ENCODE peak calls at places on chromosomes 4 and X, in nine cellular contexts. One of them, this sample, is unnamed.

GRCh38 chr4:111959202-111959601 is 186.1 kb upstream of the FAM241A start:
- DNase-seq in substantia nigra: no peak
- DNase-seq in heart right ventricle: no peak
- DNase-seq in epithelial cell of prostate: no peak
- DNase-seq in ascending aorta: no peak
- DNase-seq in coronary artery: no peak
- DNase-seq in hepatocyte: peak; percentile 44
- DNase-seq in SK-N-SH: no peak
- DNase-seq in trophoblast cell: peak; percentile 47
- DNase-seq in this sample: no peak

GRCh38 chrX:150007356-150007755 is 69.1 kb upstream of the EOLA2 start:
- DNase-seq in coronary artery: no peak
- DNase-seq in SK-N-SH: no peak
- DNase-seq in hepatocyte: no peak
- DNase-seq in trophoblast cell: no peak
- DNase-seq in ascending aorta: no peak
- DNase-seq in epithelial cell of prostate: no peak
- DNase-seq in heart right ventricle: no peak
- DNase-seq in substantia nigra: no peak
- DNase-seq in this sample: no peak

GRCh38 chrX:47241201-47242011 is 8.6 kb downstream of the USP11 start:
- DNase-seq in heart right ventricle: no peak
- DNase-seq in ascending aorta: peak; percentile 56
- DNase-seq in hepatocyte: no peak
- DNase-seq in coronary artery: peak; percentile 41
- DNase-seq in trophoblast cell: no peak
- DNase-seq in SK-N-SH: no peak
- DNase-seq in epithelial cell of prostate: no peak
- DNase-seq in substantia nigra: no peak
- DNase-seq in this sample: no peak

GRCh38 chrX:42096262-42096939 is 173.0 kb upstream of the CASK start:
- DNase-seq in heart right ventricle: peak; percentile 2
- DNase-seq in trophoblast cell: peak; percentile 84
- DNase-seq in hepatocyte: peak; percentile 77
- DNase-seq in substantia nigra: no peak
- DNase-seq in SK-N-SH: no peak
- DNase-seq in ascending aorta: peak; percentile 74
- DNase-seq in coronary artery: peak; percentile 81
- DNase-seq in epithelial cell of prostate: peak; percentile 3
- DNase-seq in this sample: no peak

GRCh38 chr4:148216866-148217814 is 225.1 kb downstream of the NR3C2 start:
- DNase-seq in SK-N-SH: no peak
- DNase-seq in epithelial cell of prostate: no peak
- DNase-seq in substantia nigra: no peak
- DNase-seq in heart right ventricle: no peak
- DNase-seq in ascending aorta: no peak
- DNase-seq in coronary artery: no peak
- DNase-seq in hepatocyte: no peak
- DNase-seq in trophoblast cell: no peak
- DNase-seq in this sample: no peak

GRCh38 chrX:107978707-107979307 is 3.4 kb downstream of the TEX13B start:
- DNase-seq in ascending aorta: no peak
- DNase-seq in coronary artery: no peak
- DNase-seq in SK-N-SH: peak; percentile 11
- DNase-seq in epithelial cell of prostate: no peak
- DNase-seq in substantia nigra: no peak
- DNase-seq in hepatocyte: peak; percentile 21
- DNase-seq in heart right ventricle: no peak
- DNase-seq in trophoblast cell: peak; percentile 41
- DNase-seq in this sample: no peak

GRCh38 chr4:6724461-6725111 is 8.6 kb downstream of the BLOC1S4 start:
- DNase-seq in SK-N-SH: no peak
- DNase-seq in epithelial cell of prostate: no peak
- DNase-seq in substantia nigra: peak; percentile 68
- DNase-seq in coronary artery: no peak
- DNase-seq in heart right ventricle: no peak
- DNase-seq in trophoblast cell: peak; percentile 58
- DNase-seq in hepatocyte: no peak
- DNase-seq in ascending aorta: no peak
- DNase-seq in this sample: no peak

GRCh38 chrX:30577362-30577961 is at the start of gene TASL:
- DNase-seq in substantia nigra: no peak
- DNase-seq in coronary artery: no peak
- DNase-seq in hepatocyte: no peak
- DNase-seq in epithelial cell of prostate: no peak
- DNase-seq in ascending aorta: no peak
- DNase-seq in heart right ventricle: no peak
- DNase-seq in SK-N-SH: no peak
- DNase-seq in trophoblast cell: no peak
- DNase-seq in this sample: no peak

GRCh38 chr4:153676984-153677383 is 7.1 kb upstream of the TLR2 start:
- DNase-seq in epithelial cell of prostate: peak; percentile 75
- DNase-seq in ascending aorta: no peak
- DNase-seq in coronary artery: no peak
- DNase-seq in substantia nigra: no peak
- DNase-seq in heart right ventricle: no peak
- DNase-seq in hepatocyte: no peak
- DNase-seq in trophoblast cell: peak; percentile 32
- DNase-seq in SK-N-SH: no peak
- DNase-seq in this sample: no peak

GRCh38 chrX:10615931-10616780 is 4.2 kb downstream of the MID1 start:
- DNase-seq in trophoblast cell: peak; percentile 74
- DNase-seq in coronary artery: no peak
- DNase-seq in SK-N-SH: peak; percentile 67
- DNase-seq in epithelial cell of prostate: no peak
- DNase-seq in ascending aorta: no peak
- DNase-seq in heart right ventricle: peak; percentile 11
- DNase-seq in substantia nigra: peak; percentile 25
- DNase-seq in hepatocyte: peak; percentile 61
- DNase-seq in this sample: no peak

GRCh38 chrX:10620121-10620699 is at the start of gene MID1:
- DNase-seq in SK-N-SH: peak; percentile 78
- DNase-seq in substantia nigra: peak; percentile 17
- DNase-seq in ascending aorta: peak; percentile 81
- DNase-seq in hepatocyte: peak; percentile 78
- DNase-seq in coronary artery: peak; percentile 76
- DNase-seq in heart right ventricle: peak; percentile 64
- DNase-seq in epithelial cell of prostate: no peak
- DNase-seq in trophoblast cell: peak; percentile 58
- DNase-seq in this sample: peak; percentile 13

GRCh38 chr4:69322055-69322454 is 41.8 kb downstream of the UGT2B28 start:
- DNase-seq in ascending aorta: no peak
- DNase-seq in trophoblast cell: no peak
- DNase-seq in substantia nigra: no peak
- DNase-seq in coronary artery: no peak
- DNase-seq in epithelial cell of prostate: peak; percentile 14
- DNase-seq in hepatocyte: no peak
- DNase-seq in SK-N-SH: no peak
- DNase-seq in heart right ventricle: no peak
- DNase-seq in this sample: no peak

GRCh38 chr4:40202474-40202873 is 5.6 kb downstream of the RHOH start:
- DNase-seq in heart right ventricle: no peak
- DNase-seq in coronary artery: no peak
- DNase-seq in hepatocyte: no peak
- DNase-seq in ascending aorta: no peak
- DNase-seq in trophoblast cell: no peak
- DNase-seq in substantia nigra: no peak
- DNase-seq in epithelial cell of prostate: no peak
- DNase-seq in SK-N-SH: no peak
- DNase-seq in this sample: no peak

GRCh38 chr4:5967783-5968182 is 50.4 kb downstream of the C4orf50 start:
- DNase-seq in substantia nigra: no peak
- DNase-seq in trophoblast cell: no peak
- DNase-seq in ascending aorta: no peak
- DNase-seq in heart right ventricle: no peak
- DNase-seq in epithelial cell of prostate: no peak
- DNase-seq in hepatocyte: no peak
- DNase-seq in SK-N-SH: no peak
- DNase-seq in coronary artery: peak; percentile 58
- DNase-seq in this sample: no peak

GRCh38 chr4:20354120-20354519 is 102.4 kb downstream of the SLIT2 start:
- DNase-seq in substantia nigra: no peak
- DNase-seq in SK-N-SH: no peak
- DNase-seq in hepatocyte: no peak
- DNase-seq in epithelial cell of prostate: no peak
- DNase-seq in trophoblast cell: no peak
- DNase-seq in coronary artery: no peak
- DNase-seq in heart right ventricle: no peak
- DNase-seq in ascending aorta: no peak
- DNase-seq in this sample: no peak

GRCh38 chrX:13220916-13221315 is 98.9 kb downstream of the ATXN3L start:
- DNase-seq in hepatocyte: peak; percentile 32
- DNase-seq in heart right ventricle: no peak
- DNase-seq in trophoblast cell: no peak
- DNase-seq in epithelial cell of prostate: peak; percentile 68
- DNase-seq in SK-N-SH: no peak
- DNase-seq in substantia nigra: no peak
- DNase-seq in ascending aorta: no peak
- DNase-seq in coronary artery: no peak
- DNase-seq in this sample: no peak

GRCh38 chr4:142953171-142953570 is 107.1 kb upstream of the INPP4B start:
- DNase-seq in epithelial cell of prostate: no peak
- DNase-seq in trophoblast cell: no peak
- DNase-seq in hepatocyte: no peak
- DNase-seq in SK-N-SH: no peak
- DNase-seq in heart right ventricle: no peak
- DNase-seq in coronary artery: no peak
- DNase-seq in ascending aorta: no peak
- DNase-seq in substantia nigra: no peak
- DNase-seq in this sample: no peak

GRCh38 chr4:122364700-122365404 is 14.0 kb upstream of the ADAD1 start:
- DNase-seq in heart right ventricle: no peak
- DNase-seq in hepatocyte: peak; percentile 6
- DNase-seq in epithelial cell of prostate: no peak
- DNase-seq in SK-N-SH: no peak
- DNase-seq in substantia nigra: no peak
- DNase-seq in coronary artery: no peak
- DNase-seq in ascending aorta: no peak
- DNase-seq in trophoblast cell: peak; percentile 29
- DNase-seq in this sample: no peak

DNA sequence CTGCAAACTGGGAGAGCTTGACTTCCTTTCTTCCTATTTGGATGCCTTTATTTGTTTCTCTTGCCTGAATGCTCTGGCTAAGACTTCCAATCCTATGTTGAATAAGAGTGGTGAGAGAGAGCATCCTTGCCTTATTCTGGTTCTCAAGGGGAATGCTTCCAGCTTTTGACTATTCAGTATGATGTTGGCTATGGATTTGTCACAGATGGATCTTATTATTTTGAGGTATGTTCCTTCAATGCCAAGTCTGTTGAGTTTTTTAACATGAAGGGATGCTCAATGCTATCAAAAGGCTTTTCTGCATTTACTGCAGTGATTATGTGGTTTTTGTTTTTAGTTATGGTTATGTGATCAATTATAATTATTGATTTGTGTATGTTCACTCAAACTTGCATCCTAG is 2144.6 kb upstream of the TENM3 start:
- DNase-seq in SK-N-SH: no peak
- DNase-seq in coronary artery: no peak
- DNase-seq in substantia nigra: no peak
- DNase-seq in trophoblast cell: no peak
- DNase-seq in heart right ventricle: no peak
- DNase-seq in epithelial cell of prostate: no peak
- DNase-seq in ascending aorta: no peak
- DNase-seq in hepatocyte: no peak
- DNase-seq in this sample: no peak
- H3K27ac ChIP-seq in SK-N-SH: no peak overlapping the region
- H3K27ac ChIP-seq in coronary artery: no peak overlapping the region
- H3K27ac ChIP-seq in substantia nigra: no peak overlapping the region
- H3K27ac ChIP-seq in trophoblast cell: no peak overlapping the region
- H3K27ac ChIP-seq in heart right ventricle: no peak overlapping the region
- H3K27ac ChIP-seq in epithelial cell of prostate: no peak overlapping the region
- H3K27ac ChIP-seq in ascending aorta: no peak overlapping the region
- H3K27ac ChIP-seq in hepatocyte: no peak overlapping the region
- H3K27ac ChIP-seq in this sample: no peak overlapping the region

GRCh38 chr4:15402974-15403373 is 24.9 kb upstream of the C1QTNF7 start:
- DNase-seq in coronary artery: no peak
- DNase-seq in SK-N-SH: no peak
- DNase-seq in substantia nigra: no peak
- DNase-seq in heart right ventricle: no peak
- DNase-seq in trophoblast cell: no peak
- DNase-seq in hepatocyte: no peak
- DNase-seq in ascending aorta: no peak
- DNase-seq in epithelial cell of prostate: no peak
- DNase-seq in this sample: no peak
- H3K27ac ChIP-seq in coronary artery: no peak overlapping the region
- H3K27ac ChIP-seq in SK-N-SH: no peak overlapping the region
- H3K27ac ChIP-seq in substantia nigra: no peak overlapping the region
- H3K27ac ChIP-seq in heart right ventricle: no peak overlapping the region
- H3K27ac ChIP-seq in trophoblast cell: no peak overlapping the region
- H3K27ac ChIP-seq in hepatocyte: no peak overlapping the region
- H3K27ac ChIP-seq in ascending aorta: peak overlapping the region; percentile 82
- H3K27ac ChIP-seq in epithelial cell of prostate: no peak overlapping the region
- H3K27ac ChIP-seq in this sample: peak overlapping the region; percentile 88

GRCh38 chrX:16745659-16746058 is 26.2 kb downstream of the SYAP1 start:
- DNase-seq in heart right ventricle: no peak
- DNase-seq in coronary artery: no peak
- DNase-seq in epithelial cell of prostate: no peak
- DNase-seq in trophoblast cell: no peak
- DNase-seq in ascending aorta: no peak
- DNase-seq in SK-N-SH: no peak
- DNase-seq in hepatocyte: no peak
- DNase-seq in substantia nigra: no peak
- DNase-seq in this sample: no peak

GRCh38 chrX:16748425-16748824 is 29.0 kb downstream of the SYAP1 start:
- DNase-seq in trophoblast cell: no peak
- DNase-seq in heart right ventricle: no peak
- DNase-seq in coronary artery: no peak
- DNase-seq in epithelial cell of prostate: no peak
- DNase-seq in ascending aorta: no peak
- DNase-seq in hepatocyte: no peak
- DNase-seq in SK-N-SH: no peak
- DNase-seq in substantia nigra: no peak
- DNase-seq in this sample: no peak

GRCh38 chrX:16754019-16754418 is 32.2 kb upstream of the TXLNG start:
- DNase-seq in trophoblast cell: peak; percentile 10
- DNase-seq in coronary artery: no peak
- DNase-seq in SK-N-SH: no peak
- DNase-seq in substantia nigra: no peak
- DNase-seq in hepatocyte: no peak
- DNase-seq in epithelial cell of prostate: no peak
- DNase-seq in ascending aorta: no peak
- DNase-seq in heart right ventricle: no peak
- DNase-seq in this sample: no peak

GRCh38 chrX:16745102-16745501 is 25.7 kb downstream of the SYAP1 start:
- DNase-seq in trophoblast cell: no peak
- DNase-seq in coronary artery: no peak
- DNase-seq in substantia nigra: no peak
- DNase-seq in SK-N-SH: no peak
- DNase-seq in hepatocyte: no peak
- DNase-seq in ascending aorta: no peak
- DNase-seq in epithelial cell of prostate: no peak
- DNase-seq in heart right ventricle: no peak
- DNase-seq in this sample: no peak

GRCh38 chrX:16750136-16750535 is 30.7 kb downstream of the SYAP1 start:
- DNase-seq in trophoblast cell: no peak
- DNase-seq in coronary artery: no peak
- DNase-seq in substantia nigra: no peak
- DNase-seq in SK-N-SH: no peak
- DNase-seq in hepatocyte: no peak
- DNase-seq in epithelial cell of prostate: no peak
- DNase-seq in heart right ventricle: no peak
- DNase-seq in ascending aorta: no peak
- DNase-seq in this sample: no peak
- H3K27ac ChIP-seq in trophoblast cell: no peak overlapping the region
- H3K27ac ChIP-seq in coronary artery: no peak overlapping the region
- H3K27ac ChIP-seq in substantia nigra: no peak overlapping the region
- H3K27ac ChIP-seq in SK-N-SH: no peak overlapping the region
- H3K27ac ChIP-seq in hepatocyte: no peak overlapping the region
- H3K27ac ChIP-seq in epithelial cell of prostate: no peak overlapping the region
- H3K27ac ChIP-seq in heart right ventricle: no peak overlapping the region
- H3K27ac ChIP-seq in ascending aorta: no peak overlapping the region
- H3K27ac ChIP-seq in this sample: no peak overlapping the region

GRCh38 chr4:84905646-84906045 is 60.8 kb downstream of the WDFY3 start:
- DNase-seq in trophoblast cell: no peak
- DNase-seq in coronary artery: no peak
- DNase-seq in substantia nigra: no peak
- DNase-seq in ascending aorta: no peak
- DNase-seq in epithelial cell of prostate: no peak
- DNase-seq in hepatocyte: no peak
- DNase-seq in SK-N-SH: no peak
- DNase-seq in heart right ventricle: no peak
- DNase-seq in this sample: no peak
- H3K27ac ChIP-seq in trophoblast cell: no peak overlapping the region
- H3K27ac ChIP-seq in coronary artery: no peak overlapping the region
- H3K27ac ChIP-seq in substantia nigra: no peak overlapping the region
- H3K27ac ChIP-seq in ascending aorta: no peak overlapping the region
- H3K27ac ChIP-seq in epithelial cell of prostate: no peak overlapping the region
- H3K27ac ChIP-seq in hepatocyte: no peak overlapping the region
- H3K27ac ChIP-seq in SK-N-SH: no peak overlapping the region
- H3K27ac ChIP-seq in heart right ventricle: no peak overlapping the region
- H3K27ac ChIP-seq in this sample: no peak overlapping the region